ENCODE peak calls at places on chromosomes 7 and 10, in six cellular contexts. Q is cerebellar cortex; X is SK-MEL-5; J is NCI-H1105; L is amygdala; K is stimulated activated CD8-positive, alpha-beta memory T cell treated with anti-CD3 and anti-CD28 coated beads, Interleukin-12 subunit alpha, Interleukin-12 subunit beta, amount 100 ng/mL, for 4 hours. P is an unnamed sample.

GRCh38 chr7:74403521-74404387 is 50.0 kb upstream of the GTF2IRD1 start:
- DNase-seq in J (no peak), K (no peak), Q (no peak), L (no peak), X (no peak), P (no peak)

GRCh38 chr7:12638851-12639467 is 48.5 kb upstream of the ARL4A start:
- DNase-seq in J (peak; percentile 47), K (no peak), L (peak; percentile 12), X (peak; percentile 76), Q (peak; percentile 41), P (no peak)

GRCh38 chr10:50968386-50969091 is 83.1 kb upstream of the A1CF start:
- DNase-seq in J (no peak), K (no peak), L (no peak), X (no peak), Q (no peak), P (no peak)

GRCh38 chr7:144137501-144137900 is 14.5 kb downstream of the OR2A14 start:
- DNase-seq in L (no peak), X (no peak), K (no peak), J (no peak), Q (no peak), P (no peak)

GRCh38 chr7:69430502-69431145 is 167.7 kb upstream of the AUTS2 start:
- DNase-seq in J (peak; percentile 66), L (no peak), X (no peak), K (no peak), Q (no peak), P (no peak)

GRCh38 chr7:129422727-129423126 is 11.5 kb upstream of the STRIP2 start:
- DNase-seq in Q (no peak), X (no peak), K (no peak), J (no peak), L (no peak), P (no peak)

GRCh38 chr10:37379991-37380390 is 254.6 kb downstream of the ANKRD30A start:
- DNase-seq in Q (no peak), J (no peak), L (no peak), X (no peak), K (no peak), P (no peak)

GRCh38 chr7:32347244-32347828 is 142.8 kb downstream of the LSM5 start:
- DNase-seq in J (peak; percentile 8), X (peak; percentile 47), Q (no peak), L (no peak), K (no peak), P (no peak)

GRCh38 chr7:93226310-93226709 is at the start of gene HEPACAM2:
- DNase-seq in X (no peak), J (peak; percentile 44), Q (no peak), K (no peak), L (no peak), P (no peak)

GRCh38 chr7:112414855-112415490 is 35.3 kb upstream of the IFRD1 start:
- DNase-seq in J (peak; percentile 61), L (no peak), K (no peak), X (peak; percentile 81), Q (peak; percentile 70), P (no peak)

GRCh38 chr10:104045151-104046089 is 40.3 kb downstream of the COL17A1 start:
- DNase-seq in Q (peak; percentile 59), L (peak; percentile 21), J (no peak), K (no peak), X (peak; percentile 74), P (peak; percentile 38)

GRCh38 chr10:129371543-129371942 is 95.5 kb upstream of the MGMT start:
- DNase-seq in X (no peak), Q (no peak), K (no peak), J (no peak), L (no peak), P (no peak)

GRCh38 chr10:96705134-96705533 is 15.2 kb downstream of the PIK3AP1 start:
- DNase-seq in L (no peak), X (no peak), K (no peak), J (no peak), Q (no peak), P (no peak)

GRCh38 chr10:114869500-114869899 is 47.9 kb downstream of the FHIP2A start:
- DNase-seq in J (no peak), Q (no peak), X (peak; percentile 38), L (no peak), K (no peak), P (no peak)

GRCh38 chr10:100738055-100738827 is 7.1 kb upstream of the PAX2 start:
- DNase-seq in K (no peak), Q (no peak), X (no peak), L (no peak), J (no peak), P (no peak)

GRCh38 chr10:1632596-1632995 is 104.7 kb downstream of the ADARB2 start:
- DNase-seq in Q (no peak), L (no peak), X (no peak), K (no peak), J (no peak), P (no peak)

GRCh38 chr7:17333227-17333626 is 34.8 kb downstream of the AHR start:
- DNase-seq in X (no peak), Q (no peak), J (no peak), K (no peak), L (no peak), P (no peak)

GRCh38 chr10:104330168-104331117 is 7.8 kb downstream of the ITPRIP start:
- DNase-seq in K (no peak), J (no peak), L (no peak), Q (no peak), X (no peak), P (no peak)

GRCh38 chr10:113578766-113579165 is 25.9 kb downstream of the HABP2 start:
- DNase-seq in K (no peak), X (no peak), J (no peak), L (no peak), Q (no peak), P (no peak)

GRCh38 chr10:110531687-110532086 is 34.0 kb downstream of the DUSP5 start:
- DNase-seq in L (no peak), K (no peak), X (no peak), J (no peak), Q (no peak), P (no peak)

GRCh38 chr7:107069457-107069856 is 25.0 kb downstream of the PRKAR2B start:
- DNase-seq in K (no peak), X (no peak), L (no peak), Q (no peak), J (no peak), P (no peak)

GRCh38 chr7:37899712-37900247 is 16.8 kb downstream of the SFRP4 start:
- DNase-seq in L (no peak), J (no peak), K (no peak), Q (no peak), X (no peak), P (no peak)

GRCh38 chr7:1555813-1556540 is at the start of gene TMEM184A:
- DNase-seq in J (peak; percentile 92), L (no peak), K (no peak), X (peak; percentile 47), Q (peak; percentile 65), P (peak; percentile 90)

GRCh38 chr10:42933454-42934340 is 143.2 kb upstream of the RET start:
- DNase-seq in X (no peak), Q (no peak), L (no peak), J (peak; percentile 73), K (no peak), P (peak; percentile 65)

GRCh38 chr7:140656548-140657515 is 15.9 kb upstream of the ADCK2 start:
- DNase-seq in J (no peak), X (peak; percentile 32), K (no peak), Q (no peak), L (no peak), P (peak; percentile 85)

GRCh38 chr10:91551856-91552255 is 81.0 kb downstream of the PPP1R3C start:
- DNase-seq in J (no peak), K (no peak), X (peak; percentile 83), L (no peak), Q (peak; percentile 63), P (peak; percentile 19)

GRCh38 chr10:24920907-24921881 is 31.2 kb downstream of the PRTFDC1 start:
- DNase-seq in J (no peak), Q (no peak), X (peak; percentile 88), K (peak; percentile 8), L (peak; percentile 29), P (peak; percentile 41)

GRCh38 chr10:37146443-37146842 is 21.0 kb downstream of the ANKRD30A start:
- DNase-seq in J (no peak), K (no peak), Q (no peak), L (no peak), X (peak; percentile 2), P (no peak)

GRCh38 chr10:73413528-73414229 is at the start of gene ANXA7:
- DNase-seq in L (peak; percentile 64), X (peak; percentile 79), K (peak; percentile 93), J (peak; percentile 76), Q (peak; percentile 91), P (peak; percentile 98)

GRCh38 chr7:117083648-117084047 is 130.3 kb downstream of the ST7 start:
- DNase-seq in K (no peak), L (no peak), X (no peak), J (no peak), Q (peak; percentile 89), P (no peak)

P was measured in left colon.